ENCODE peak calls at places on chromosomes 2 and 18, in seven cellular contexts. V is EL; N is fibroblast of lung; T is BE2C; E is CD4-positive, alpha-beta memory T cell; C is frontal cortex; U is mesendoderm. Y is an unnamed sample.
A peak's percentile ranks its signal among the peaks of the same experiment; 100 is the strongest.

GRCh38 chr2:131036696-131037397 is 56.4 kb downstream of the FAM168B start:
- DNase-seq in V (no peak), N (no peak), T (no peak), E (no peak), C (no peak), U (no peak), Y (no peak)

GRCh38 chr2:109258905-109259540 is 130.0 kb downstream of the SH3RF3 start:
- DNase-seq in V (no peak), N (no peak), T (no peak), E (no peak), C (no peak), U (no peak), Y (no peak)

GRCh38 chr2:240989451-240990265 is 8.8 kb upstream of the SNED1 start:
- DNase-seq in V (no peak), N (peak; percentile 32), T (peak; percentile 47), E (no peak), C (no peak), U (peak; percentile 60), Y (peak; percentile 79)

GRCh38 chr2:96633641-96634040 is 4.5 kb downstream of the KANSL3 start:
- DNase-seq in V (no peak), N (no peak), T (no peak), E (no peak), C (no peak), U (no peak), Y (no peak)

GRCh38 chr18:7772496-7772861 is 205.4 kb downstream of the PTPRM start:
- DNase-seq in V (no peak), N (no peak), T (no peak), E (no peak), C (no peak), U (no peak), Y (no peak)

GRCh38 chr2:2673406-2673805 is 342.3 kb upstream of the MYT1L start:
- DNase-seq in V (no peak), N (no peak), T (no peak), E (no peak), C (no peak), U (peak; percentile 77), Y (no peak)

GRCh38 chr18:36328385-36328858 is 30.9 kb downstream of the FHOD3 start:
- DNase-seq in V (no peak), N (no peak), T (no peak), E (no peak), C (no peak), U (no peak), Y (no peak)

GRCh38 chr2:217106650-217107014 is 246.8 kb upstream of the TNP1 start:
- DNase-seq in V (peak; percentile 82), N (peak; percentile 36), T (no peak), E (no peak), C (no peak), U (peak; percentile 81), Y (no peak)

GRCh38 chr2:149219853-149220252 is 110.5 kb upstream of the LYPD6 start:
- DNase-seq in V (no peak), N (no peak), T (no peak), E (no peak), C (no peak), U (peak; percentile 92), Y (no peak)

Y was measured in WERI-Rb-1.